ENCODE peak calls at places on chromosomes 5 and 9, in four cellular contexts. R is PC-9, G is nephron progenitor cell, X is astrocyte of the spinal cord. J is an unnamed sample.

GRCh38 chr9:86321373-86321772 is 32.8 kb downstream of the TUT7 start:
- DNase-seq in R (peak; percentile 57), G (no peak), X (peak; percentile 80), J (no peak)

GRCh38 chr9:133880851-133881634 is 111.1 kb downstream of the VAV2 start:
- DNase-seq in R (peak; percentile 86), G (no peak), X (no peak), J (no peak)

GRCh38 chr9:108786756-108787663 is 68.8 kb downstream of the ACTL7B start:
- DNase-seq in R (peak; percentile 71), G (no peak), X (peak; percentile 50), J (no peak)

GRCh38 chr9:127336708-127337352 is 60.1 kb upstream of the SLC2A8 start:
- DNase-seq in R (peak; percentile 76), G (no peak), X (peak; percentile 96), J (no peak)

GRCh38 chr5:176889321-176890280 is 9.5 kb downstream of the HK3 start:
- DNase-seq in R (no peak), G (no peak), X (no peak), J (no peak)

GRCh38 chr9:114691046-114691955 is 9.3 kb upstream of the TEX48 start:
- DNase-seq in R (peak; percentile 69), G (no peak), X (peak; percentile 90), J (no peak)

GRCh38 chr5:88715503-88715902 is 167.5 kb downstream of the MEF2C start:
- DNase-seq in R (no peak), G (no peak), X (no peak), J (no peak)

GRCh38 chr5:75756191-75756590 is 39.0 kb upstream of the POC5 start:
- DNase-seq in R (no peak), G (peak; percentile 39), X (no peak), J (no peak)

GRCh38 chr9:92179286-92180002 is 64.2 kb upstream of the SPTLC1 start:
- DNase-seq in R (no peak), G (no peak), X (no peak), J (no peak)

GRCh38 chr5:139342423-139342723 is 719 bp downstream of the PAIP2 start:
- DNase-seq in R (no peak), G (no peak), X (no peak), J (no peak)

DNA sequence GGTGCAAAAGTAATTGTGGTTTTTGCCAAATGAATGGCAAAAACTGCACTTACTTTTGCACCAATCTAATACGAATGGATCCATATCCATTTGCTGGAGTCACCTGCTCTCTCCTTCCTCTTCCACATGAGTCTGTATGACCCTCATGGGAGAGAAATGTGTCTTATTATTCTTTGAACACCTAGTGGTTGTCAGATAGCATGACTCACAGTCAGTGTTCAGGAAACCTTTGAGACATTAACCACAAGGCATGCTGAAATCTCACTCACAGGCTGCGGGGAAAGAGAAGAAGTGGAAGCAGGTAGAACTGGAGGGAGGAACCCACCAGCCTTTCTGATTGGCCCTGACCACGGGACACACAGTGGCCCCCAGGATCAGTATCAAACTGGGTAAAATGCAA is 222.8 kb upstream of the KLF4 start:
- DNase-seq in R (peak; percentile 51), G (no peak), X (peak; percentile 69), J (no peak)
- TF ChIP-seq CTCF in R (peak; percentile 51), G (no peak), X (no peak), J (peak; percentile 23)

GRCh38 chr5:175216991-175217390 is 227.0 kb downstream of the DRD1 start:
- DNase-seq in R (no peak), G (no peak), X (no peak), J (no peak)

GRCh38 chr5:175219256-175219835 is 224.6 kb downstream of the DRD1 start:
- DNase-seq in R (no peak), G (no peak), X (no peak), J (no peak)

GRCh38 chr5:175215906-175216305 is 228.1 kb downstream of the DRD1 start:
- DNase-seq in R (no peak), G (no peak), X (no peak), J (no peak)

GRCh38 chr5:175212203-175212602 is 231.8 kb downstream of the DRD1 start:
- DNase-seq in R (no peak), G (peak; percentile 18), X (no peak), J (no peak)

DNA sequence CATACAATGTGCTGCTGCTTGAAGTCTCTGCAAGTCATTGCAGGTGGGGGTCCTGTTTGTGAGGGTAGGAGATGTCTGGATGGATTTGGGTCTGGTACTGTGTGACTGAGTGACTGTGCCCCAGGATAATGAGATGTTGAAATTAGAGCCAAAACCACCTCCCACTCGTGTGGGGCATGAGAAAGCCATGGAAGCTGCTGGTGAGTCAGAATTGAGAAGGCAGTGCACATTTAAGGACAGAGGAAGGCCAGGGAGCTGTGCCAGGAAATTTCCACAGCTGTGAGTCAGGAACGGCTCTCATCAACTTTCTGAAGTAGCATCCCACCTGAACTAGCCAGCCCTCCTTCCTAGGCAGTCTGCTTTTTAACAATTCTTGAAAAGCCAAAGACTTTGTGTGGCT is 229.8 kb downstream of the DRD1 start:
- DNase-seq in R (no peak), G (no peak), X (peak; percentile 89), J (no peak)
- TF ChIP-seq CTCF in R (no peak), G (no peak), X (no peak), J (no peak)

DNA sequence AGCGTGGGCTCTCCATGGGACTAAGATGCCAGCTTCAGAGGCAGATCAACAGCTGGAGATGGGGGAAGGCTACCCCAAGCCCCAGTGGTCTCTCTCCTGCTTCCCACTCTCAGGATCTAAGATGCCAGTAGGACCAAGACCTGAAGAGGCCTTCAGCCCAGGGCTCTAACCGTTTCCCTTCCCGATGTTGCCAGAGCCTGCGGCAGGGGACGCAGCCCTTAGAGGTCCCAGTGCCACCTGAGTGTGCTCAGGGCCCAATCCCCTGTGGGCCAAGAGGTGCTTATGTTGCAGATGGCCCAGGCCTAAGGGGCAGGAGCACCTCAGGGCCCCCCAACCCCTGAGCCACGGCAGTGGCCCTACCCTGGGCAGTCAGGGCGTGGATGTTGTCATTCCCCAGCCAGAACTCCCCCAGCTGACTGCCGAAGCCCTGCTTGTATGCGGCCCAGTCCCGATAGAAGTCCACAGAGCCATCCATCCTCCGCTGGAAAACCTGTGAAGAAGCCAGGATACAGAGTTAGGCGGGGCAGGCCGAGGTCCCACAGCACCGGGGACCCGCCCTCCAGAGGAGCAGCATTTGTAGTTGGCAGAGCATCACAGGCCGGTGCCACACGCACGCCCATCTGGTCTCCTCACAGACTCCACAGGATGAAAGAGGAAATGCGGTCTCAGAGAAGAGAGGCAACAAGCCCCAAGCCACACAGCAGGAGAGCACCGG is 5.4 kb downstream of the FCN1 start:
- DNase-seq in R (no peak), G (no peak), X (no peak), J (no peak)
- TF ChIP-seq CTCF in R (no peak), G (no peak), X (no peak), J (no peak)

GRCh38 chr5:1769017-1769640 is 30.5 kb downstream of the MRPL36 start:
- DNase-seq in R (no peak), G (no peak), X (no peak), J (no peak)

GRCh38 chr5:1770443-1770802 is 29.2 kb downstream of the MRPL36 start:
- DNase-seq in R (no peak), G (no peak), X (no peak), J (no peak)

GRCh38 chr5:1771149-1772065 is 28.2 kb downstream of the MRPL36 start:
- DNase-seq in R (no peak), G (no peak), X (no peak), J (no peak)

GRCh38 chr5:1769752-1770442 is 29.7 kb downstream of the MRPL36 start:
- DNase-seq in R (no peak), G (no peak), X (no peak), J (no peak)

GRCh38 chr5:1772634-1773033 is 27.0 kb downstream of the MRPL36 start:
- DNase-seq in R (no peak), G (no peak), X (peak; percentile 33), J (no peak)
- TF ChIP-seq CTCF in R (peak; percentile 60), G (no peak), X (peak; percentile 62), J (peak; percentile 41)

DNA sequence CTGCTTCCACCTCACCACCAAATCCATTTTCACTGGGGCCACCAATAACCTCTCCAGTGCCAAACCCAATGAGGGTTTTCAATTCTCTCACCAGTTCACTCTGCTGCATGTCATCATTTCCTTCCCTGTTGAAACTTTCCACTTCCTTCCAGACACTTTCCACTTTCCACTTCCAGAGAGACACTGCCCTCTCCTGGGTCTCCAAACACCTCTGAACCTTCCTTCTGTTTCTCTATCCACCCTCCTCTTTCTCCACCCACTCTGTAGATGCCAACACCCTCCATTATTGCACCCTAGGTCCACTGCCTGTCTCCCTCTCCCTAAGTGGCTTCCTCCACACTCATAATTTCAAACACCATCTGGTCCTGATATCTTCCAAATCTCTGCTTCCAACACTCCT is 39.6 kb downstream of the PDE6A start:
- DNase-seq in R (no peak), G (no peak), X (no peak), J (no peak)
- TF ChIP-seq CTCF in R (no peak), G (no peak), X (peak; percentile 1), J (no peak)